ENCODE peak calls at places on chromosomes 16 and 17, in five cellular contexts. N, K, T, H and W are unnamed samples.

GRCh38 chr16:19524356-19524865 is 669 bp downstream of the CCP110 start:
- DNase-seq in K (no peak), H (no peak), T (peak; percentile 6), N (no peak), W (no peak)

GRCh38 chr16:66337434-66338188 is 28.9 kb upstream of the CDH5 start:
- DNase-seq in N (no peak), T (no peak), K (no peak), H (no peak), W (no peak)

GRCh38 chr17:64318068-64318467 is 55.0 kb upstream of the TEX2 start:
- DNase-seq in T (no peak), K (no peak), N (no peak), H (no peak), W (no peak)

GRCh38 chr17:78484300-78485159 is 92.7 kb downstream of the DNAH17 start:
- DNase-seq in N (no peak), H (no peak), K (peak; percentile 19), T (no peak), W (no peak)

GRCh38 chr16:21157632-21158031 is 842 bp upstream of the LDAF1 start:
- DNase-seq in K (no peak), H (no peak), T (no peak), N (no peak), W (no peak)

GRCh38 chr16:69323428-69323827 is 7.0 kb downstream of the PDF start:
- DNase-seq in K (no peak), H (peak; percentile 15), N (no peak), T (no peak), W (no peak)

GRCh38 chr17:2688351-2689342 is 22.9 kb downstream of the CLUH start:
- DNase-seq in T (peak; percentile 21), K (no peak), N (peak; percentile 37), H (peak; percentile 30), W (no peak)

GRCh38 chr17:78448356-78448993 is 70.0 kb downstream of the PGS1 start:
- DNase-seq in T (no peak), N (no peak), K (no peak), H (no peak), W (no peak)

GRCh38 chr17:64975318-64976087 is 56.2 kb upstream of the LRRC37A3 start:
- DNase-seq in N (peak; percentile 95), K (peak; percentile 94), T (peak; percentile 94), H (peak; percentile 97), W (peak; percentile 94)

GRCh38 chr17:46024590-46024989 is 25.5 kb downstream of the STH start:
- DNase-seq in T (no peak), H (peak; percentile 53), K (no peak), N (no peak), W (no peak)

GRCh38 chr17:14389656-14390055 is 88.8 kb downstream of the HS3ST3B1 start:
- DNase-seq in K (peak; percentile 17), T (no peak), N (no peak), H (no peak), W (no peak)

GRCh38 chr16:19113577-19114358 is at the start of gene ITPRIPL2:
- DNase-seq in N (peak; percentile 93), T (peak; percentile 80), K (peak; percentile 94), H (peak; percentile 89), W (peak; percentile 78)

GRCh38 chr17:15233022-15233805 is 31.9 kb downstream of the PMP22 start:
- DNase-seq in N (no peak), K (peak; percentile 68), H (no peak), T (peak; percentile 62), W (peak; percentile 29)

GRCh38 chr17:63911657-63912100 is 621 bp upstream of the CSHL1 start:
- DNase-seq in K (peak; percentile 8), N (no peak), T (no peak), H (peak; percentile 46), W (no peak)

GRCh38 chr17:29949708-29950107 is 8.3 kb downstream of the EFCAB5 start:
- DNase-seq in N (no peak), T (no peak), K (no peak), H (no peak), W (no peak)

GRCh38 chr17:35865412-35866355 is 3.0 kb downstream of the HEATR9 start:
- DNase-seq in K (peak; percentile 28), N (no peak), T (peak; percentile 19), H (no peak), W (peak; percentile 42)

GRCh38 chr16:70653809-70654771 is 7.7 kb downstream of the IL34 start:
- DNase-seq in K (peak; percentile 77), T (peak; percentile 79), H (peak; percentile 90), N (peak; percentile 79), W (peak; percentile 91)

GRCh38 chr17:76421054-76421427 is 31.9 kb downstream of the UBE2O start:
- DNase-seq in H (no peak), K (peak; percentile 45), N (no peak), T (no peak), W (no peak)

GRCh38 chr16:81261049-81261648 is 22.7 kb downstream of the BCO1 start:
- DNase-seq in K (peak; percentile 2), T (no peak), N (no peak), H (no peak), W (peak; percentile 35)

GRCh38 chr17:12627177-12627629 is 38.5 kb upstream of the MYOCD start:
- DNase-seq in N (no peak), T (no peak), H (no peak), K (peak; percentile 81), W (no peak)

GRCh38 chr16:11668590-11669379 is 530 bp downstream of the SNN start:
- DNase-seq in H (peak; percentile 41), K (no peak), N (no peak), T (no peak), W (no peak)

GRCh38 chr16:69861276-69862030 is 89.7 kb upstream of the CLEC18A start:
- DNase-seq in K (peak; percentile 76), T (no peak), H (no peak), N (no peak), W (no peak)

GRCh38 chr17:63657776-63658175 is 35.6 kb downstream of the MAP3K3 start:
- DNase-seq in H (no peak), N (no peak), K (no peak), T (no peak), W (no peak)

GRCh38 chr16:23408242-23409201 is 44.5 kb downstream of the COG7 start:
- DNase-seq in K (peak; percentile 85), T (no peak), H (peak; percentile 66), N (peak; percentile 49), W (no peak)

GRCh38 chr17:11823862-11824261 is 173.4 kb downstream of the ZNF18 start:
- DNase-seq in H (no peak), T (no peak), K (no peak), N (no peak), W (no peak)

GRCh38 chr17:21376835-21377690 is 906 bp downstream of the KCNJ12 start:
- DNase-seq in T (peak; percentile 23), H (no peak), K (peak; percentile 31), N (no peak), W (peak; percentile 38)

DNA sequence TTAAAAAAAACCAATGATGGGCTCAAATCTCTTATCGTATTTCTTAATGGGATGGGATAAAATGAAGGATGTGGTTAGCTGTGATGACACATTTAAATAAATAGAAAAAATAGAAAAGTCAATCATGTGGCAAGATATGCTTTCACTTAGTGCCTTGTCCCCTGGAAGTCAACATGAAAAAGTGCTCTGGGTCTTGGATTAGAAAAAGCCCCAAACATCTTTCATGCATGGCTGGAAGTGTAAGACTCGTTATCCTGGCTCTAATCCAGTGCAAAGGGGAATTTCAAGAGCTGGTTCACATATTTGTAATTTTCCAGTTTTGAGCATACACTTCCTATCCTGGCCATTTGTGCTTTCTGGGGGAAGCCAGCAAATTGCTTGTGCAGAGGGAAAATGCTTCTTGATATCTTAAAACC is 160.9 kb downstream of the MAP2K6 start:
- DNase-seq in K (peak; percentile 92), N (no peak), H (no peak), T (no peak), W (no peak)
- H3K4me3 ChIP-seq in K (no peak overlapping the region), N (no peak overlapping the region), H (no peak overlapping the region), T (no peak overlapping the region), W (no peak overlapping the region)

GRCh38 chr16:88878967-88879787 is 12.7 kb upstream of the PABPN1L start:
- DNase-seq in K (no peak), N (no peak), H (no peak), T (peak; percentile 67), W (peak; percentile 37)

GRCh38 chr16:88881675-88882357 is 15.4 kb upstream of the PABPN1L start:
- DNase-seq in N (no peak), H (no peak), T (no peak), K (no peak), W (no peak)

GRCh38 chr16:88879788-88880055 is 13.3 kb upstream of the PABPN1L start:
- DNase-seq in H (no peak), T (no peak), N (no peak), K (no peak), W (no peak)

GRCh38 chr16:88881090-88881580 is 14.7 kb upstream of the PABPN1L start:
- DNase-seq in T (peak; percentile 19), K (no peak), H (no peak), N (no peak), W (no peak)

GRCh38 chr16:88880226-88881051 is 14.0 kb upstream of the PABPN1L start:
- DNase-seq in K (no peak), T (no peak), N (no peak), H (no peak), W (no peak)
- H3K4me3 ChIP-seq in K (no peak overlapping the region), T (peak overlapping the region; percentile 15), N (no peak overlapping the region), H (no peak overlapping the region), W (no peak overlapping the region)

DNA sequence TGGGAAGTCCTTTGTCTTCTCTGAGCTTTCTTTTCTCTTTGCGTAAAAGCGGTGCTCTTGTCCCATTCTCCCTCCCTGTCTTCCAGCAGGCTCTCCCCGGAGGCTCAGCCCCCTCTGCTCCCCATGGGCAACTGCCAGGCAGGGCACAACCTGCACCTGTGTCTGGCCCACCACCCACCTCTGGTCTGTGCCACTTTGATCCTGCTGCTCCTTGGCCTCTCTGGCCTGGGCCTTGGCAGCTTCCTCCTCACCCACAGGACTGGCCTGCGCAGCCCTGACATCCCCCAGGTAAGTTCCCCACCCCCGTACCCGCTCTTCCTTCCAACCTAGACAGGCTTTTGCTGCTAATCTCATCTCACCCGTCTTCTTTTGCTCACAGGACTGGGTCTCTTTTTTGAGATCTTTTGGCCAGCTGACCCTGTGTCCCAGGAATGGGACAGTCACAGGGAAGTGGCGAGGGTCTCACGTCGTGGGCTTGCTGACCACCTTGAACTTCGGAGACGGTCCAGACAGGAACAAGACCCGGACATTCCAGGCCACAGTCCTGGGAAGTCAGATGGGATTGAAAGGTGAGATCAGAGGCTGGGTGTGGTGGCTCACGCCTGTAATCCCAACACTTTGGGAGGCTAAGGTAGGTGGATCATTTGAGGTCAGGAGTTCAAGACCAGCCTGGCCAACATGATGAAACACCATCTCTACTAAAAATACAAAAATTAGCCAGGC is 1.3 kb downstream of the TMEM219 start:
- DNase-seq in H (no peak), N (no peak), T (no peak), K (no peak), W (no peak)
- H3K4me3 ChIP-seq in H (peak overlapping the region; percentile 79), N (peak overlapping the region; percentile 81), T (peak overlapping the region; percentile 67), K (peak overlapping the region; percentile 87), W (no peak overlapping the region)

DNA sequence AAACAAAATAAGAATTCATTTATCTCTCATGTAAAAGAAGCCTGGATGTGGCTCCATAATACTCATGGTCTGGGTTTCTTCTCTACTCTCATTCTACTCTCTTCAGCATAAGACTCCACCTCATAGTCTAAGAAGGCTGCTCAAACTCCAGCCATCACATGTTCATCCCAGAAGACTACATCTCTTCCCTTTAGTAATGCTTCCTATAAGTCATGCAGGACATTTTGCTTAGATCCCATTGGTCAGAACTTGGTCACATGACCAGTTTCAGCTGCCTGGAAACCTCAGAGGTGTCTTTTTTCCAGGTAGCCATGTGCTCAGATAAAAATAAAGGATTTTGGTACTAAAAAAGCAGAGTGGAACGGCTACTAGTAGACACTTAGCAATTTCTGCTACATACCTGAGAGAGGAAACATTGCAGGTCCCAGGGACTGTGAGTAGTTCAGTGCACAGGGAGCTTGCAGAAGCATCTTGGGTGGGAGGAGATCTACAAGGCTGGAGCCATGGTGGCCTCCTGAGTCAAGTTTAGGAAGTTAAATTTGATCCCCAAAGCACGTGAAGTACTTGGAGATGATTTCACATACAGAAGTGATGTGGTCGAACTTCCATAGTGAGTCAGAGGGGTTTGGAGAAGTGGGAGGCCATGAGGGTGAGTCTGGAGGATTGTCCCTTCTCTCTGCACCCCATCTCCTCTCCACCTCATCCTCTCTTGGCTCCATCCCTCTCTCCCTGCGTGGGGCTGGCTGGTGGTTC is 110.2 kb downstream of the CCDC182 start:
- DNase-seq in T (no peak), N (no peak), K (peak; percentile 8), H (no peak), W (no peak)
- H3K4me3 ChIP-seq in T (no peak overlapping the region), N (no peak overlapping the region), K (no peak overlapping the region), H (no peak overlapping the region), W (no peak overlapping the region)